ENCODE peak calls at places on chromosomes 3 and 15, in ten cellular contexts. G is HAP-1; F is spleen; M is AG04450; T is psoas muscle; I is left ventricle myocardium inferior; O is RWPE2; S is GM23338; L is effector memory CD4-positive, alpha-beta T cell; A is brain microvascular endothelial cell. Q is an unnamed sample.
A peak's percentile ranks its signal among the peaks of the same experiment; 100 is the strongest.

GRCh38 chr15:44735482-44736260 is 657 bp upstream of the TRIM69 start:
- DNase-seq in L (no peak), M (no peak), A (no peak), O (no peak), G (no peak), T (peak; percentile 71), I (peak; percentile 34), S (peak; percentile 12), F (no peak), Q (no peak)

GRCh38 chr3:11211531-11212300 is 57.4 kb downstream of the HRH1 start:
- DNase-seq in A (no peak), F (no peak), O (no peak), T (no peak), I (no peak), L (no peak), G (no peak), M (no peak), S (peak; percentile 23), Q (no peak)

GRCh38 chr3:10695595-10696285 is 120.3 kb upstream of the SLC6A11 start:
- DNase-seq in O (no peak), G (no peak), I (no peak), A (no peak), T (no peak), L (no peak), F (no peak), M (no peak), S (no peak), Q (no peak)

GRCh38 chr3:8416965-8417364 is 84.7 kb upstream of the LMCD1 start:
- DNase-seq in I (no peak), T (no peak), S (peak; percentile 49), G (no peak), M (no peak), L (no peak), A (peak; percentile 20), F (no peak), O (no peak), Q (peak; percentile 60)

GRCh38 chr3:81308296-81308695 is 453.1 kb downstream of the GBE1 start:
- DNase-seq in S (no peak), A (peak; percentile 9), O (no peak), F (no peak), M (no peak), T (no peak), L (no peak), I (no peak), G (no peak), Q (no peak)

GRCh38 chr3:49357466-49358216 is 512 bp downstream of the GPX1 start:
- DNase-seq in S (peak; percentile 53), T (peak; percentile 73), L (peak; percentile 26), M (peak; percentile 74), I (peak; percentile 34), F (peak; percentile 90), O (peak; percentile 66), A (peak; percentile 88), G (no peak), Q (peak; percentile 78)

GRCh38 chr3:119220198-119220597 is 20.5 kb downstream of the B4GALT4 start:
- DNase-seq in M (no peak), T (no peak), L (no peak), A (no peak), S (no peak), F (no peak), I (no peak), O (no peak), G (no peak), Q (peak; percentile 73)

GRCh38 chr15:59549339-59549807 is 62.2 kb upstream of the GCNT3 start:
- DNase-seq in F (no peak), T (no peak), G (no peak), I (no peak), A (no peak), M (no peak), O (no peak), L (no peak), S (peak; percentile 65), Q (peak; percentile 67)

GRCh38 chr3:129783470-129783869 is 110.0 kb downstream of the TMCC1 start:
- DNase-seq in S (no peak), T (no peak), F (no peak), O (no peak), G (no peak), A (no peak), I (no peak), L (no peak), M (no peak), Q (no peak)

GRCh38 chr3:105823149-105823866 is 45.5 kb downstream of the CBLB start:
- DNase-seq in M (peak; percentile 85), T (no peak), S (no peak), A (peak; percentile 93), G (no peak), O (no peak), I (no peak), F (no peak), L (no peak), Q (peak; percentile 91)

GRCh38 chr3:105822171-105823123 is 46.4 kb downstream of the CBLB start:
- DNase-seq in O (no peak), I (no peak), A (no peak), T (no peak), S (no peak), L (no peak), M (no peak), G (no peak), F (no peak), Q (no peak)

GRCh38 chr3:105821433-105821832 is 47.4 kb downstream of the CBLB start:
- DNase-seq in M (no peak), I (no peak), A (no peak), S (no peak), T (no peak), G (no peak), O (no peak), L (no peak), F (no peak), Q (peak; percentile 89)

GRCh38 chr3:105827101-105827634 is 41.6 kb downstream of the CBLB start:
- DNase-seq in I (no peak), L (no peak), M (no peak), G (no peak), F (no peak), S (no peak), A (no peak), O (no peak), T (no peak), Q (no peak)

DNA sequence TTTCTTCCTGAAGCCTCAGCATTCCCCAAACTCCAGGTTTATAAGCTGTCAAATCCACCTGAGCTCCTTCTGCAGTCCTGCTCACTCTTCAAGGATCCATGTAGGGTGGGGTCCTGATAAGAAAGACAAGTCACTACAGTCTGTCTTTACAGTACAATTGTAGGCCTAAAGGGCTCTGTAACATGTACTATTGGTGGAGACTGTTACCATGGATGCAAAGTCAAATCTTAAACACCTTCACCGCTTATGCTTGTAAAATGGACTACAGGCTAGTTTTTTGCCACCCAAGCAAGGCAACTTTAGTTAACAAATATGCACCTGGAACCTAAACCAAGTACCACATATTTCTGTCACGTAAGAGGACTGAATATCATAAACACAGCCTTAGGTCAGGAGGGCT is 44.7 kb downstream of the CBLB start:
- DNase-seq in O (no peak), L (no peak), S (no peak), F (no peak), T (no peak), G (no peak), M (no peak), A (no peak), I (no peak), Q (no peak)
- H3K4me3 ChIP-seq in O (no peak overlapping the region), L (no peak overlapping the region), S (no peak overlapping the region), F (no peak overlapping the region), T (no peak overlapping the region), G (no peak overlapping the region), M (no peak overlapping the region), A (no peak overlapping the region), I (no peak overlapping the region), Q (no peak overlapping the region)

GRCh38 chr3:32819086-32819450 is 1.3 kb downstream of the TRIM71 start:
- DNase-seq in M (no peak), F (no peak), S (no peak), T (no peak), G (no peak), I (no peak), O (no peak), A (no peak), L (no peak), Q (no peak)
- H3K27me3 ChIP-seq in M (peaks cover 81% of the 10 kb centered on the region), F (peaks cover 68% of the 10 kb centered on the region), S (no peaks in the 10 kb centered on the region), T (peaks cover 36% of the 10 kb centered on the region), G (no peaks in the 10 kb centered on the region), I (peaks cover 92% of the 10 kb centered on the region), O (peaks cover 79% of the 10 kb centered on the region), A (peaks cover 72% of the 10 kb centered on the region), L (peaks cover 13% of the 10 kb centered on the region), Q (peaks cover 23% of the 10 kb centered on the region)

GRCh38 chr15:99566157-99566900 is 545 bp downstream of the MEF2A start:
- DNase-seq in O (no peak), M (no peak), S (peak; percentile 39), L (peak; percentile 3), F (peak; percentile 86), G (no peak), I (peak; percentile 50), A (no peak), T (peak; percentile 53), Q (no peak)
- H3K4me3 ChIP-seq in O (peak overlapping the region; percentile 68), M (peak overlapping the region; percentile 88), S (peak overlapping the region; percentile 82), L (peak overlapping the region; percentile 84), F (peak overlapping the region; percentile 88), G (peak overlapping the region; percentile 72), I (peak overlapping the region; percentile 83), A (peak overlapping the region; percentile 85), T (peak overlapping the region; percentile 75), Q (peak overlapping the region; percentile 82)

DNA sequence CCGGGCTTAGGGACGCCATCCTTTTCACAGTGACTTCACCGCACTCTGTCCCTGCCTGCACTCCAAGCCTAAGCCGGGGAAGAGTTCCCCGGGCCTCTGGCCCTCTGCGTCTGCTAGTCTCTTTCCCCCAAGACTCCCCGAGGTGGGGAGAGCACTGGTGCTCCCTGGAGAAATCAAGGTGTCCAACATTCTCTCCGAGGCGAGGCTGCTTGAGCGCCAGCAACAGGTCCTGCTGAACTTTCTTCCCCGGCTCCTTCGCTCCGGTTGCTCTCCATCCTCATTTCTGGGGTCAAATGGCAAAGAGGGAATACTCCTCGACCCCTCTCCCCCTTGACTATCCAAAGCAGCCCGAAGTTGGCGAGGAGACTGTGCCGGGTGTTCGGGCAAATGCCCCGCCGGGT is 28.9 kb downstream of the NR2F2 start:
- DNase-seq in F (no peak), G (no peak), L (no peak), S (peak; percentile 45), I (no peak), T (no peak), M (no peak), A (no peak), O (no peak), Q (no peak)
- H3K27me3 ChIP-seq in F (peaks cover 87% of the 10 kb centered on the region), G (peaks cover 21% of the 10 kb centered on the region), L (peaks cover 44% of the 10 kb centered on the region), S (peaks cover 100% of the 10 kb centered on the region), I (peaks cover 96% of the 10 kb centered on the region), T (peaks cover 39% of the 10 kb centered on the region), M (no peaks in the 10 kb centered on the region), A (no peaks in the 10 kb centered on the region), O (peaks cover 49% of the 10 kb centered on the region), Q (peaks cover 12% of the 10 kb centered on the region)

GRCh38 chr3:196207159-196207832 is 3.9 kb downstream of the ZDHHC19 start:
- DNase-seq in G (no peak), O (no peak), L (no peak), S (peak; percentile 58), A (no peak), I (no peak), T (peak; percentile 66), M (no peak), F (peak; percentile 91), Q (no peak)
- H3K4me3 ChIP-seq in G (peak overlapping the region; percentile 19), O (peak overlapping the region; percentile 27), L (peak overlapping the region; percentile 31), S (peak overlapping the region; percentile 73), A (peak overlapping the region; percentile 47), I (peak overlapping the region; percentile 54), T (peak overlapping the region; percentile 53), M (peak overlapping the region; percentile 50), F (peak overlapping the region; percentile 66), Q (peak overlapping the region; percentile 26)

Q was measured in small intestine.